ENCODE peak calls at places on chromosome 6, in ten cellular contexts. Y is body of pancreas, M is transverse colon, A is IMR-90, K is right lobe of liver, L is tibial nerve, B is lower leg skin, R is GM12892, P is endothelial cell of umbilical vein, T is uterus. O is an unnamed sample.

GRCh38 chr6:168636147-168636982 is 195.4 kb downstream of the SMOC2 start:
- DNase-seq in P (no peak), T (no peak), M (no peak), L (no peak), B (no peak), R (no peak), A (no peak), K (no peak), Y (no peak), O (no peak)

GRCh38 chr6:152981989-152982767 is 663 bp downstream of the FBXO5 start:
- DNase-seq in K (peak; percentile 56), R (no peak), T (peak; percentile 43), Y (no peak), A (no peak), M (peak; percentile 14), P (no peak), B (no peak), L (no peak), O (no peak)

GRCh38 chr6:56638760-56639159 is 3.9 kb downstream of the DST start:
- DNase-seq in R (no peak), A (no peak), P (no peak), T (no peak), Y (no peak), B (no peak), L (no peak), M (no peak), K (no peak), O (no peak)

GRCh38 chr6:44126320-44127149 is 717 bp downstream of the MRPL14 start:
- DNase-seq in P (peak; percentile 66), B (peak; percentile 33), K (peak; percentile 59), R (peak; percentile 68), Y (peak; percentile 48), M (peak; percentile 60), L (no peak), T (peak; percentile 60), A (peak; percentile 82), O (peak; percentile 91)

GRCh38 chr6:68778356-68779020 is 143.4 kb downstream of the ADGRB3 start:
- DNase-seq in K (no peak), Y (no peak), L (no peak), M (no peak), B (no peak), R (no peak), T (no peak), P (no peak), A (peak; percentile 7), O (peak; percentile 4)

GRCh38 chr6:168999392-168999791 is 254.3 kb downstream of the THBS2 start:
- DNase-seq in T (no peak), R (no peak), B (no peak), A (no peak), Y (no peak), M (peak; percentile 19), P (no peak), L (no peak), K (no peak), O (peak; percentile 34)

GRCh38 chr6:137025786-137026730 is 18.7 kb downstream of the IL20RA start:
- DNase-seq in Y (no peak), K (no peak), T (no peak), B (no peak), M (no peak), R (no peak), L (no peak), A (no peak), P (no peak), O (no peak)

GRCh38 chr6:2021713-2022125 is 223.7 kb downstream of the GMDS start:
- DNase-seq in K (no peak), L (peak; percentile 66), P (peak; percentile 48), T (peak; percentile 20), Y (peak; percentile 67), A (peak; percentile 77), M (peak; percentile 84), B (peak; percentile 80), R (no peak), O (no peak)

GRCh38 chr6:139659196-139659595 is 284.7 kb upstream of the CITED2 start:
- DNase-seq in R (no peak), L (no peak), B (no peak), Y (no peak), T (no peak), A (no peak), P (no peak), K (no peak), M (no peak), O (no peak)

GRCh38 chr6:71510057-71510713 is 221.6 kb downstream of the OGFRL1 start:
- DNase-seq in R (no peak), Y (peak; percentile 38), B (peak; percentile 41), M (peak; percentile 27), P (peak; percentile 79), A (peak; percentile 84), K (peak; percentile 59), T (peak; percentile 34), L (no peak), O (peak; percentile 23)

GRCh38 chr6:161439093-161439492 is 165.2 kb upstream of the AGPAT4 start:
- DNase-seq in K (no peak), R (no peak), B (peak; percentile 43), Y (peak; percentile 90), L (peak; percentile 37), T (peak; percentile 47), P (peak; percentile 85), M (no peak), A (peak; percentile 90), O (peak; percentile 63)

GRCh38 chr6:75347797-75348610 is 63.4 kb upstream of the TMEM30A start:
- DNase-seq in R (no peak), T (no peak), K (no peak), P (no peak), Y (no peak), A (peak; percentile 41), B (no peak), M (no peak), L (no peak), O (no peak)

GRCh38 chr6:75350808-75351207 is 66.2 kb upstream of the TMEM30A start:
- DNase-seq in R (no peak), L (no peak), M (no peak), Y (no peak), B (no peak), A (no peak), P (no peak), T (no peak), K (no peak), O (no peak)

GRCh38 chr6:75348882-75349261 is 64.3 kb upstream of the TMEM30A start:
- DNase-seq in R (no peak), Y (no peak), K (no peak), T (no peak), M (no peak), A (no peak), L (no peak), P (no peak), B (no peak), O (no peak)

GRCh38 chr6:75350156-75350555 is 65.6 kb upstream of the TMEM30A start:
- DNase-seq in Y (no peak), T (no peak), K (no peak), A (no peak), L (no peak), B (no peak), P (no peak), M (no peak), R (no peak), O (no peak)

DNA sequence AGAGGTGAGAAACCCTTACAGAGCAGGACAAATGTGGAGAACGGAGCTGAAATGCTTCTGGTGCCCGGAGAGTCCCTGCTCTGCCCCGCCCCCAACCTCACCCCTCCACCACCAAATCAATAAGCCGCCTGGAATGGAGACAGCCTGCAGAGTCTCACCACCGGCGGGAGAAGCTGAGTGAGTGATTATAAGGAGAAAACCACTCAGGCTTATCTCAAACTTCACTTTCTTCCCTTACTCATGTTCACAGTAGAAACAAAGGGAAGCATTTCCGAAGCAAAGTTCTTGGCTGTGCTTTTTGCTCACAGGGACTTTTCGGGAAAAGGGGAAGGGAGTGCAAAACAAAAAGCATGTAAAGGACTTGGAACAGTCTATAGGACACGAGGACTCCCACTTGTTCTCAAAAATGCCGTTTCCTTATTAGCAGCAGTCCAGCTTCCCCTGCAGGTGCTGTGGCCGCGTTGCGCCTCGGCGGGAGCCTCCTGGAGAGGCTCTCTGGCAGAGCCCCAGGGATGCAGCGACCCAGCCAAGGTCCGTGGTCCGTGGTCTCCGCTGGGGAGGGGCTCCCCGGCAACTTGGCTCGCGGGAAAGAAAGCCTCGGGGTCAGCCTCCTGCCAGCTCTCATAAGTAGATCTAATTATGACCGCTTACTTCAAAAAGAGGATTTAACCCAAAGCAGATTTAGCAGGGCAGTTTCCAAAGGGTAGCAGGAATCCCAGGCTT is 64.8 kb upstream of the TMEM30A start:
- DNase-seq in T (peak; percentile 40), L (no peak), R (no peak), M (no peak), A (peak; percentile 13), K (peak; percentile 53), Y (peak; percentile 54), B (no peak), P (peak; percentile 88), O (no peak)
- TF ChIP-seq POLR2A in T (no peak), L (no peak), R (no peak), M (no peak), A (no peak), K (no peak), Y (no peak), B (no peak), P (no peak), O (no peak)

DNA sequence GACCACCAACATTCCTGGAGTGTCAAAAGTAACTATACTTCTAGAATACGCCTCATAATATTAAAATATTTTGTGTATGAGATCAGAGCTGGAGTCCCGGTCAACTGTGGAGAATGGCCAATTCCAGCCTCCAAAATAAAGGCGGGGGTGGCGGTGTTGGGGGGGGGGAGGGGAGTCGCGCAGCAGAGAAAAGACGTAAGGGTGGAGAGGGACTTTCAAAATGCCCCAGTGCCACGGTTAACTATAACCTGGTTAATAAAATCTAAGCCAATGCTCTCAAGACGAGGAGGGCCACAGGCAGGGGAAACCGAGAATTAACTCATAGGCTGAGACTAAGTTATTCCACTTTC is 1.3 kb downstream of the NUP153 start:
- DNase-seq in M (peak; percentile 25), Y (peak; percentile 70), A (peak; percentile 75), K (peak; percentile 50), P (peak; percentile 62), L (no peak), T (peak; percentile 56), R (no peak), B (no peak), O (no peak)
- TF ChIP-seq POLR2A in M (no peak), Y (no peak), A (no peak), K (no peak), P (no peak), L (no peak), T (no peak), R (no peak), B (no peak), O (no peak)

GRCh38 chr6:53794720-53795253 is at the start of gene LRRC1:
- DNase-seq in K (peak; percentile 87), B (peak; percentile 86), T (peak; percentile 93), P (peak; percentile 95), R (peak; percentile 75), L (peak; percentile 76), M (peak; percentile 95), A (peak; percentile 88), Y (peak; percentile 93), O (peak; percentile 91)
- TF ChIP-seq POLR2A in K (peak; percentile 41), B (no peak), T (peak; percentile 44), P (peak; percentile 83), R (no peak), L (no peak), M (peak; percentile 66), A (peak; percentile 33), Y (peak; percentile 88), O (peak; percentile 84)

DNA sequence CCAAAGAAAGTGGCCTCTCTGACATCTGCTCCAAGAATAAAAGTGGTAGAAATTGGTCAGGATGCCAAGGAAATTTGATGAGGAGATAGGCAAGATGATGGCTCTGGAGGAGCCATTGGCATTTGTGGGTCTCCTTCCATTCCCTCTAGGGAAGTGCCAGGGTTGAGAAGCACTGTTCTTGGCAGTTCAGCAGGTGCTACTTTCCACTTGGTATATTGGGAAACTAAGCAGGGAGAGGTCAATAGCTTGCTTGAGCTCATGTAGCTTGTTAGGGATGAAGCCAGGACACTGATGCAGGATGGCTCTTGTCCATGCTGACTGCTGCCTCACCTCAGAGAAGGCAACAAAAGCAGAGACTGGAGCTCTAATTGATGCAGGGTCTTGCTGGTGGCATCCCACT is 72.9 kb upstream of the RIPOR2 start:
- DNase-seq in T (no peak), K (no peak), M (no peak), Y (no peak), R (no peak), P (no peak), B (no peak), A (no peak), L (no peak), O (no peak)
- TF ChIP-seq POLR2A in T (no peak), K (no peak), M (no peak), Y (no peak), R (no peak), P (no peak), B (no peak), A (no peak), L (no peak), O (no peak)